ENCODE peak calls at places on chromosomes 1 and 21, in ten cellular contexts. Q is iPS DF 6.9, N is transverse colon, D is left ventricle myocardium inferior, V is OCI-LY7, H is psoas muscle, M is GM12865, U is BJ, C is keratinocyte, O is stomach. T is an unnamed sample.

GRCh38 chr1:15577691-15578090 is 7.2 kb downstream of the AGMAT start:
- DNase-seq in Q (no peak), N (no peak), D (no peak), V (no peak), H (no peak), M (no peak), U (no peak), C (no peak), O (no peak), T (no peak)

GRCh38 chr1:35120458-35121133 is 41.4 kb downstream of the ZMYM1 start:
- DNase-seq in Q (no peak), N (peak), D (peak), V (no peak), H (no peak), M (peak), U (no peak), C (no peak), O (peak), T (no peak)

GRCh38 chr1:167819849-167820683 is 93.9 kb downstream of the ADCY10 start:
- DNase-seq in Q (no peak), N (peak), D (peak), V (no peak), H (peak), M (peak), U (peak), C (peak), O (peak), T (no peak)

GRCh38 chr21:41360072-41360821 is 1.6 kb upstream of the MX2 start:
- DNase-seq in Q (no peak), N (peak), D (peak), V (peak), H (peak), M (no peak), U (peak), C (no peak), O (peak), T (no peak)

GRCh38 chr21:24895885-24896734 is 711.2 kb downstream of the MRPL39 start:
- DNase-seq in Q (no peak), N (peak), D (no peak), V (no peak), H (no peak), M (peak), U (no peak), C (no peak), O (peak), T (no peak)

GRCh38 chr21:38261851-38262250 is 5.1 kb downstream of the KCNJ15 start:
- DNase-seq in Q (no peak), N (no peak), D (no peak), V (no peak), H (no peak), M (no peak), U (no peak), C (no peak), O (no peak), T (no peak)

GRCh38 chr1:214895226-214895625 is 187.3 kb upstream of the KCNK2 start:
- DNase-seq in Q (no peak), N (no peak), D (no peak), V (no peak), H (no peak), M (no peak), U (no peak), C (no peak), O (no peak), T (peak)

GRCh38 chr1:172629638-172630037 is 29.3 kb upstream of the FASLG start:
- DNase-seq in Q (no peak), N (no peak), D (no peak), V (no peak), H (no peak), M (no peak), U (no peak), C (no peak), O (no peak), T (no peak)

GRCh38 chr1:76237201-76237600 is 162.7 kb downstream of the ST6GALNAC3 start:
- DNase-seq in Q (no peak), N (no peak), D (no peak), V (no peak), H (no peak), M (no peak), U (no peak), C (no peak), O (no peak), T (no peak)

GRCh38 chr1:72186733-72187307 is 95.5 kb downstream of the NEGR1 start:
- DNase-seq in Q (no peak), N (no peak), D (no peak), V (no peak), H (no peak), M (no peak), U (no peak), C (no peak), O (no peak), T (no peak)

GRCh38 chr1:6342031-6342430 is 51.5 kb downstream of the ACOT7 start:
- DNase-seq in Q (no peak), N (no peak), D (no peak), V (no peak), H (no peak), M (no peak), U (no peak), C (no peak), O (no peak), T (no peak)

GRCh38 chr1:17700981-17701870 is 53.9 kb upstream of the ACTL8 start:
- DNase-seq in Q (no peak), N (no peak), D (no peak), V (no peak), H (no peak), M (no peak), U (no peak), C (no peak), O (no peak), T (no peak)

GRCh38 chr1:14780271-14780670 is 181.8 kb downstream of the KAZN start:
- DNase-seq in Q (no peak), N (no peak), D (no peak), V (no peak), H (no peak), M (no peak), U (no peak), C (no peak), O (no peak), T (no peak)

GRCh38 chr1:101174722-101175121 is 62.1 kb upstream of the S1PR1 start:
- DNase-seq in Q (no peak), N (no peak), D (no peak), V (no peak), H (no peak), M (no peak), U (peak), C (peak), O (no peak), T (no peak)

GRCh38 chr1:18884727-18885126 is 17.6 kb downstream of the ALDH4A1 start:
- DNase-seq in Q (no peak), N (no peak), D (no peak), V (no peak), H (no peak), M (no peak), U (no peak), C (no peak), O (no peak), T (no peak)

GRCh38 chr1:8903908-8904650 is 25.6 kb upstream of the ENO1 start:
- DNase-seq in Q (no peak), N (peak), D (no peak), V (no peak), H (no peak), M (no peak), U (peak), C (peak), O (peak), T (peak)

GRCh38 chr21:34812510-34813265 is 143.9 kb downstream of the CLIC6 start:
- DNase-seq in Q (no peak), N (no peak), D (no peak), V (no peak), H (no peak), M (no peak), U (peak), C (no peak), O (no peak), T (no peak)

GRCh38 chr1:5273280-5274003 is 619.0 kb downstream of the AJAP1 start:
- DNase-seq in Q (no peak), N (no peak), D (no peak), V (peak), H (no peak), M (no peak), U (no peak), C (no peak), O (no peak), T (no peak)

GRCh38 chr21:41068411-41069304 is 99.3 kb upstream of the BACE2 start:
- DNase-seq in Q (peak), N (peak), D (peak), V (peak), H (peak), M (peak), U (no peak), C (peak), O (peak), T (no peak)

GRCh38 chr1:199243423-199244061 is 604.7 kb downstream of the PTPRC start:
- DNase-seq in Q (peak), N (peak), D (peak), V (peak), H (peak), M (peak), U (no peak), C (no peak), O (peak), T (no peak)

GRCh38 chr1:56334027-56334426 is 245.3 kb downstream of the PLPP3 start:
- DNase-seq in Q (no peak), N (no peak), D (no peak), V (no peak), H (no peak), M (no peak), U (no peak), C (no peak), O (no peak), T (no peak)

GRCh38 chr1:211715976-211716375 is 40.6 kb upstream of the NEK2 start:
- DNase-seq in Q (no peak), N (no peak), D (no peak), V (no peak), H (no peak), M (no peak), U (no peak), C (no peak), O (no peak), T (no peak)

GRCh38 chr1:866095-866494 is 57.6 kb upstream of the SAMD11 start:
- DNase-seq in Q (no peak), N (no peak), D (no peak), V (no peak), H (no peak), M (no peak), U (no peak), C (no peak), O (no peak), T (no peak)

GRCh38 chr1:58883888-58884482 is 100.1 kb upstream of the JUN start:
- DNase-seq in Q (no peak), N (no peak), D (no peak), V (no peak), H (no peak), M (no peak), U (no peak), C (no peak), O (no peak), T (no peak)

GRCh38 chr1:157045251-157046218 is at the start of gene ARHGEF11:
- DNase-seq in Q (peak), N (peak), D (peak), V (no peak), H (peak), M (peak), U (peak), C (peak), O (peak), T (no peak)

GRCh38 chr1:157043685-157044084 is 1.9 kb downstream of the ARHGEF11 start:
- DNase-seq in Q (no peak), N (no peak), D (no peak), V (no peak), H (no peak), M (no peak), U (no peak), C (no peak), O (no peak), T (no peak)

GRCh38 chr1:157044326-157044725 is 1.2 kb downstream of the ARHGEF11 start:
- DNase-seq in Q (no peak), N (no peak), D (no peak), V (no peak), H (no peak), M (no peak), U (no peak), C (no peak), O (no peak), T (no peak)

GRCh38 chr1:157050836-157051235 is 5.3 kb upstream of the ARHGEF11 start:
- DNase-seq in Q (no peak), N (no peak), D (no peak), V (no peak), H (no peak), M (no peak), U (no peak), C (no peak), O (no peak), T (no peak)

GRCh38 chr1:157047064-157047410 is 1.5 kb upstream of the ARHGEF11 start:
- DNase-seq in Q (no peak), N (no peak), D (no peak), V (no peak), H (no peak), M (peak), U (no peak), C (no peak), O (no peak), T (no peak)
- H3K4me3 ChIP-seq in Q (no peak), N (no peak), D (no peak), V (no peak), H (no peak), M (no peak), U (no peak), C (no peak), O (peak), T (no peak)

DNA sequence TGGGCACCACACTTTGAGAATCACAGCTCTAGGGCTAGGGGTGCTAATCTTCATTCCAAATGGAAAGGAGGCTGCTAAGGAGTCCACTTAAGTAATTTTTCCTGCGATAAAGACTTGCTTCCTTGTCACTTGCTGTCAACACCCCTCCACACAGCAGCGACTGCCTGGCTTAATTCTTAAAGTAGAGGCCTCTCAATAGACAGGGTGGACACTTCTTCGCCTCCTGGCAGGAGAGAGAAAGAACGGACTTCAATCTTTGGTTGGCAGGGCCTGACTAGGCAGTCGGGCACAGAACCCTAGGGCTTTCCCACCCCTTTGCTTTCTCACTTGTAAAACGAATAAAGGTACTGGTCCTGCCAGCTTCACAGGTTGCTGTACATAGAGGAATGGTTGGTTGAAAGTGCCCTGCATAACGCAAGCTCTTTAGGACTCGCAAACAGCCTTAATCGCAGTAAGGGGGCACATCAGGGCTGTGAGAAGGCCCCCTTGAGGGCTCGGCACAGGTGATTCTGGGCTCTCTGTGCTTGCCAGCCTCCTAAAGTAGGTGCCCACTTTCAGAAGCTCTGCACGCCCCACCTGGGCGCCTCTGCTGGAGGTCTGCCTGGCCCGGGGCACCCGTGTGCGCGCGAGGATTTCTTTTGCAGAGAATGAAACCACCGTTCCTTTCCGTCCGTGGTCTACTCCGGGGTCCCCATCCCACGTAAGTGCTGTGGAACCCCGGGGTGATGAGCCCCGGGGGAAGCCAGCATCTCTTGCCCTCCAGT is 47.6 kb upstream of the CD34 start:
- DNase-seq in Q (no peak), N (no peak), D (no peak), V (no peak), H (no peak), M (no peak), U (no peak), C (no peak), O (no peak), T (no peak)
- H3K4me3 ChIP-seq in Q (peak), N (peak), D (peak), V (no peak), H (peak), M (no peak), U (no peak), C (peak), O (peak), T (peak)

GRCh38 chr21:36260030-36260787 is 59.8 kb upstream of the MORC3 start:
- DNase-seq in Q (no peak), N (peak), D (no peak), V (peak), H (no peak), M (peak), U (peak), C (no peak), O (peak), T (peak)
- H3K4me3 ChIP-seq in Q (no peak), N (peak), D (peak), V (peak), H (peak), M (peak), U (peak), C (peak), O (peak), T (peak)

GRCh38 chr1:226958300-226958699 is 18.2 kb downstream of the COQ8A start:
- DNase-seq in Q (no peak), N (no peak), D (no peak), V (no peak), H (peak), M (no peak), U (no peak), C (no peak), O (no peak), T (no peak)

GRCh38 chr1:226960256-226960655 is 20.2 kb downstream of the COQ8A start:
- DNase-seq in Q (no peak), N (no peak), D (no peak), V (no peak), H (no peak), M (no peak), U (no peak), C (no peak), O (no peak), T (no peak)

GRCh38 chr1:226962421-226963391 is 22.6 kb downstream of the COQ8A start:
- DNase-seq in Q (no peak), N (no peak), D (no peak), V (no peak), H (no peak), M (no peak), U (no peak), C (no peak), O (no peak), T (no peak)

GRCh38 chr1:226964068-226964425 is 24.0 kb downstream of the COQ8A start:
- DNase-seq in Q (no peak), N (no peak), D (no peak), V (no peak), H (peak), M (no peak), U (no peak), C (no peak), O (no peak), T (no peak)

DNA sequence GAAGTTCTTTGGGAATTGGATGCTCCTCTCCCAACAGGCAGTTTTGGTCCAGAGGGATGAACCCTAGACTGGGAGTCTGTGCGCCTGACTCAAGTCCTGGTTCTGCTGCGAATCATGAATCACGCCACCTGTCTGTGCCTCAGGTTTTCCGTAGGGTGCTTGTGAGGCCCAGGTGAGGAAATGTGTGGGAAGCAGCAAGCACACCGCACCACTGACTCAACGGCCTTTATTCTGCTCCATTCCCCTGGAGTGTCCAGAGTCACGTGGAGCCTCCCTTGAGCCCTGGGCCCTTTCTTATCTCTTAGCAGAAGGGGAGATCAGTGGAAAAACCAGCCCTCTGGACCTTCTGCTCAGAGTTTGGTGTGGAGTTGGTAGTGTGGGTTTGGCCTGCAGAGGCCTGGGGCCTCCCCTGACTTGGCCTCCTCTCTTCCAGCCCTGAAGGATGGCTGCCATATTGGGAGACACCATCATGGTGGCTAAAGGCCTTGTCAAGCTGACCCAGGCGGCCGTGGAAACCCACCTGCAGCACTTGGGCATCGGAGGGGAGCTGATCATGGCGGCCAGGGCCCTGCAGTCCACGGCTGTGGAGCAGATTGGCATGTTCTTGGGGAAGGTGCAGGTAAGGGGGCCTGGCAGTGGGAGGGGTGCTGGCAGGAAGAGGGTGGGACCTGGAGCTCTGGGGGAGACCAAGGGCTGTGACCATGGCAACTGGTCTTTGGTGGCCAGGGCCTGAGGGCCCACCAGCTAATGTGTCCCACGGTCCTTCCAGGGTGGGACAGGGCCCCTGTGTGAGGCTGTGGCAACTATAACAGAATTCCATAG is 21.1 kb downstream of the COQ8A start:
- DNase-seq in Q (no peak), N (no peak), D (no peak), V (no peak), H (peak), M (no peak), U (no peak), C (no peak), O (no peak), T (no peak)
- H3K4me3 ChIP-seq in Q (no peak), N (no peak), D (no peak), V (no peak), H (no peak), M (no peak), U (no peak), C (no peak), O (no peak), T (no peak)

DNA sequence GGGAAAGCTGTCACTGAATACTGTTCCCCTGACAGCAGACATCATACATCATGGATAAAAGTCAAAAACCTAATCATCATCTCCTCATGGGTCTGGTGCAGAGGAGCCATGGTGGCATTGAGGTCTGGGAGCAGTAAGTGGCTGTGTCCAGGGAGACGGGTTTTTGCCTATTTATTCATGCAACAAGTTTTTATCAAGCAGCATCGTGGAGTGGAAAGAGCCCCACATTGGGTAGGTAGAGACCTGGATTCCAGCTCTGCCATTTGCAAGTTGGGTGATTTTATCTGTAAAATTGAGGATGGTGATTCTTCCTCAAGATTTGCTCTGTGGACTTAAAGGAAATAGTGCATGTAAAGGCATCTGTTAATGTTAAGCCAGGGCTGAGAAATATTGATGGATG is 4.2 kb downstream of the CACHD1 start:
- DNase-seq in Q (no peak), N (no peak), D (no peak), V (no peak), H (no peak), M (no peak), U (no peak), C (no peak), O (no peak), T (no peak)
- H3K4me3 ChIP-seq in Q (no peak), N (no peak), D (no peak), V (no peak), H (no peak), M (no peak), U (no peak), C (no peak), O (no peak), T (no peak)

GRCh38 chr1:197915217-197915616 is 2.0 kb upstream of the LHX9 start:
- DNase-seq in Q (no peak), N (no peak), D (no peak), V (no peak), H (no peak), M (no peak), U (no peak), C (no peak), O (no peak), T (no peak)
- H3K4me3 ChIP-seq in Q (no peak), N (no peak), D (peak), V (no peak), H (peak), M (no peak), U (peak), C (no peak), O (no peak), T (no peak)